ENCODE peak calls at places on chromosomes 2 and 18, in five cellular contexts. B, G, O, H and X are unnamed samples.

GRCh38 chr18:57806891-57807280 is 3.8 kb upstream of the ATP8B1 start:
- DNase-seq in B (peak; percentile 67), G (no peak), H (peak; percentile 80), O (no peak), X (no peak)

GRCh38 chr2:239835056-239835455 is 190.1 kb downstream of the NDUFA10 start:
- DNase-seq in G (no peak), B (no peak), H (no peak), O (no peak), X (no peak)

GRCh38 chr2:54665436-54665856 is 58.0 kb upstream of the EML6 start:
- DNase-seq in B (no peak), H (peak; percentile 76), O (no peak), G (no peak), X (peak; percentile 54)

GRCh38 chr2:156341482-156342251 is 9.1 kb upstream of the NR4A2 start:
- DNase-seq in O (peak; percentile 96), B (peak; percentile 95), G (peak; percentile 61), H (peak; percentile 83), X (peak; percentile 94)

GRCh38 chr18:80245781-80246655 is 1.3 kb downstream of the PARD6G start:
- DNase-seq in B (no peak), O (no peak), H (no peak), G (peak; percentile 57), X (no peak)

GRCh38 chr2:231415029-231415428 is 19.5 kb downstream of the B3GNT7 start:
- DNase-seq in G (no peak), B (no peak), O (no peak), H (peak; percentile 61), X (peak; percentile 66)

GRCh38 chr18:12862467-12862866 is 21.6 kb downstream of the PTPN2 start:
- DNase-seq in O (no peak), B (no peak), H (no peak), G (no peak), X (no peak)

GRCh38 chr2:64626963-64627760 is 26.6 kb downstream of the SERTAD2 start:
- DNase-seq in B (no peak), H (peak; percentile 35), G (no peak), O (no peak), X (no peak)

GRCh38 chr2:194301946-194302345 is 1355.1 kb upstream of the SLC39A10 start:
- DNase-seq in B (no peak), H (no peak), G (no peak), O (no peak), X (no peak)

GRCh38 chr2:139478191-139478914 is 698.2 kb upstream of the NXPH2 start:
- DNase-seq in G (no peak), O (no peak), B (no peak), H (no peak), X (no peak)

GRCh38 chr18:6956999-6957398 is 160.6 kb downstream of the LAMA1 start:
- DNase-seq in B (no peak), O (no peak), G (no peak), H (no peak), X (no peak)

GRCh38 chr18:28045176-28045810 is 131.6 kb downstream of the CDH2 start:
- DNase-seq in O (no peak), G (no peak), B (no peak), H (peak; percentile 50), X (no peak)

GRCh38 chr2:210503622-210504300 is 27.2 kb upstream of the LANCL1 start:
- DNase-seq in O (no peak), G (no peak), B (no peak), H (peak; percentile 46), X (no peak)

GRCh38 chr2:110773470-110773921 is 41.1 kb downstream of the ACOXL start:
- DNase-seq in H (no peak), O (no peak), G (no peak), B (peak; percentile 84), X (no peak)

GRCh38 chr2:220887880-220888279 is 684.2 kb downstream of the EPHA4 start:
- DNase-seq in O (no peak), B (no peak), G (no peak), H (no peak), X (no peak)

GRCh38 chr2:159053186-159054031 is 85.0 kb downstream of the TANC1 start:
- DNase-seq in B (no peak), O (no peak), G (no peak), H (peak; percentile 96), X (no peak)

GRCh38 chr18:39969813-39970494 is 1985.1 kb upstream of the PIK3C3 start:
- DNase-seq in G (no peak), O (no peak), H (peak; percentile 97), B (no peak), X (no peak)

GRCh38 chr18:72867721-72868665 is at the start of gene NETO1:
- DNase-seq in B (no peak), G (peak; percentile 42), O (no peak), H (no peak), X (no peak)

GRCh38 chr18:10482985-10483949 is 28.8 kb downstream of the APCDD1 start:
- DNase-seq in O (no peak), B (peak; percentile 71), G (no peak), H (no peak), X (peak; percentile 35)

GRCh38 chr2:120611016-120611415 is 124.7 kb upstream of the GLI2 start:
- DNase-seq in B (peak; percentile 23), O (no peak), G (no peak), H (no peak), X (no peak)

GRCh38 chr2:120594856-120595685 is 140.6 kb upstream of the GLI2 start:
- DNase-seq in H (no peak), G (no peak), O (peak; percentile 44), B (no peak), X (peak; percentile 35)

GRCh38 chr2:200305797-200306718 is at the start of gene SPATS2L:
- DNase-seq in B (peak; percentile 86), O (peak; percentile 84), G (peak; percentile 72), H (peak; percentile 71), X (peak; percentile 82)

GRCh38 chr2:27843992-27844391 is 46.2 kb downstream of the RBKS start:
- DNase-seq in O (no peak), B (no peak), G (no peak), H (no peak), X (no peak)

GRCh38 chr2:96225016-96225533 is 16.4 kb upstream of the STARD7 start:
- DNase-seq in G (no peak), H (no peak), O (no peak), B (no peak), X (no peak)

GRCh38 chr2:37869304-37869703 is 55.8 kb upstream of the RMDN2 start:
- DNase-seq in G (no peak), O (no peak), B (no peak), H (no peak), X (no peak)

GRCh38 chr2:189467160-189467559 is 25.9 kb downstream of the WDR75 start:
- DNase-seq in B (no peak), G (no peak), H (no peak), O (no peak), X (no peak)

GRCh38 chr2:190693533-190694226 is 44.8 kb downstream of the NAB1 start:
- DNase-seq in H (no peak), O (no peak), B (no peak), G (no peak), X (no peak)

GRCh38 chr2:70516596-70516995 is 37.0 kb downstream of the TGFA start:
- DNase-seq in H (no peak), B (no peak), G (no peak), O (no peak), X (no peak)

GRCh38 chr2:238077292-238077691 is 16.5 kb downstream of the SCLY start:
- DNase-seq in H (no peak), G (no peak), O (no peak), B (no peak), X (no peak)

GRCh38 chr2:204360218-204361007 is 184.9 kb upstream of the PARD3B start:
- DNase-seq in H (no peak), G (no peak), O (no peak), B (no peak), X (no peak)

GRCh38 chr2:232336241-232336736 is 42.3 kb upstream of the ALPP start:
- DNase-seq in H (no peak), B (peak; percentile 26), O (no peak), G (peak; percentile 8), X (no peak)

GRCh38 chr2:53856272-53856671 is 3.5 kb downstream of the GPR75 start:
- DNase-seq in G (no peak), H (no peak), B (no peak), O (no peak), X (no peak)

GRCh38 chr2:124027182-124027581 is 2.1 kb downstream of the CNTNAP5 start:
- DNase-seq in G (no peak), O (no peak), B (no peak), H (peak; percentile 9), X (no peak)

GRCh38 chr2:148132400-148132799 is 111.5 kb downstream of the MBD5 start:
- DNase-seq in H (no peak), O (no peak), B (no peak), G (no peak), X (no peak)

GRCh38 chr2:46814160-46814559 is 101.4 kb downstream of the MCFD2 start:
- DNase-seq in G (no peak), B (peak; percentile 92), H (peak; percentile 95), O (peak; percentile 69), X (peak; percentile 52)

GRCh38 chr2:162199913-162200312 is 43.3 kb downstream of the FAP start:
- DNase-seq in G (no peak), O (no peak), H (no peak), B (no peak), X (no peak)

GRCh38 chr2:230244211-230244610 is 18.7 kb downstream of the SP140 start:
- DNase-seq in B (no peak), H (no peak), O (no peak), G (no peak), X (no peak)

GRCh38 chr2:207845202-207845864 is 75.6 kb upstream of the FZD5 start:
- DNase-seq in G (no peak), O (no peak), H (no peak), B (no peak), X (no peak)